ENCODE peak calls at places on chromosomes 6 and 20, in seven cellular contexts. C is omental fat pad, P is GM13976, Y is C1 segment of cervical spinal cord, R is mucosa of gallbladder, V is NCI-H1436, A is AG08396. K is an unnamed sample.

GRCh38 chr6:158109744-158110143 is 58.3 kb downstream of the SERAC1 start:
- DNase-seq in C (no peak), A (no peak), Y (no peak), R (no peak), V (no peak), P (no peak), K (no peak)

GRCh38 chr20:44395963-44396340 is 40.5 kb downstream of the HNF4A start:
- DNase-seq in V (no peak), Y (no peak), P (no peak), R (no peak), C (no peak), A (no peak), K (no peak)

GRCh38 chr6:22362361-22362760 is 65.5 kb upstream of the PRL start:
- DNase-seq in C (no peak), Y (no peak), A (no peak), R (no peak), P (no peak), V (no peak), K (no peak)

GRCh38 chr6:127879685-127880084 is 21.2 kb downstream of the THEMIS start:
- DNase-seq in C (no peak), Y (no peak), A (peak; percentile 5), R (no peak), P (no peak), V (peak; percentile 54), K (peak; percentile 37)

GRCh38 chr6:22010102-22010501 is 286.7 kb downstream of the PRL start:
- DNase-seq in P (no peak), R (no peak), V (no peak), A (no peak), C (no peak), Y (no peak), K (peak; percentile 26)

GRCh38 chr20:25195962-25196700 is 619 bp downstream of the ENTPD6 start:
- DNase-seq in R (peak; percentile 51), A (no peak), P (no peak), C (no peak), V (peak; percentile 39), Y (peak; percentile 49), K (no peak)

GRCh38 chr6:82045965-82046756 is 201.4 kb downstream of the IBTK start:
- DNase-seq in A (no peak), C (no peak), P (no peak), R (no peak), Y (no peak), V (no peak), K (no peak)

GRCh38 chr6:2695464-2696095 is 55.1 kb downstream of the MYLK4 start:
- DNase-seq in R (no peak), V (no peak), C (no peak), Y (no peak), A (no peak), P (peak; percentile 53), K (no peak)

GRCh38 chr20:10508468-10509251 is 73.6 kb downstream of the SLX4IP start:
- DNase-seq in P (no peak), A (peak; percentile 41), R (peak; percentile 36), Y (no peak), V (no peak), C (no peak), K (no peak)

GRCh38 chr6:137283940-137284910 is 65.0 kb upstream of the IFNGR1 start:
- DNase-seq in C (no peak), Y (no peak), V (no peak), R (no peak), P (peak; percentile 61), A (no peak), K (no peak)

GRCh38 chr20:57413990-57414389 is 22.8 kb downstream of the RBM38 start:
- DNase-seq in P (no peak), V (no peak), A (no peak), C (no peak), Y (no peak), R (no peak), K (no peak)

GRCh38 chr6:142440603-142441293 is 138.9 kb downstream of the ADGRG6 start:
- DNase-seq in P (no peak), C (no peak), A (no peak), R (no peak), V (no peak), Y (no peak), K (no peak)

GRCh38 chr6:88780714-88781389 is 182.6 kb downstream of the RNGTT start:
- DNase-seq in Y (peak; percentile 9), V (peak; percentile 70), C (no peak), R (peak; percentile 30), P (no peak), A (peak; percentile 28), K (peak; percentile 38)

GRCh38 chr20:34060970-34061369 is 51.1 kb downstream of the EIF2S2 start:
- DNase-seq in V (no peak), Y (no peak), R (no peak), C (no peak), P (no peak), A (no peak), K (no peak)

GRCh38 chr20:14116037-14116436 is 120.7 kb downstream of the MACROD2 start:
- DNase-seq in R (no peak), A (no peak), V (no peak), Y (no peak), C (no peak), P (no peak), K (no peak)

GRCh38 chr6:160277144-160277543 is 18.5 kb upstream of the SLC22A2 start:
- DNase-seq in C (no peak), A (no peak), P (no peak), R (no peak), Y (no peak), V (no peak), K (no peak)

GRCh38 chr6:1609662-1610496 is at the start of gene FOXC1:
- DNase-seq in A (peak; percentile 99), C (peak; percentile 64), P (peak; percentile 91), V (peak; percentile 43), Y (peak; percentile 18), R (peak; percentile 91), K (peak; percentile 50)

GRCh38 chr6:100230976-100231316 is 233.8 kb downstream of the SIM1 start:
- DNase-seq in P (no peak), R (no peak), Y (no peak), A (no peak), V (no peak), C (no peak), K (no peak)